ENCODE peak calls at places on chromosomes 7 and 10, in seven cellular contexts. One of them, this sample, is unnamed.

GRCh38 chr7:38020134-38020533 is 99.7 kb downstream of the EPDR1 start:
- DNase-seq in prostate gland: no peak
- DNase-seq in lower lobe of right lung: no peak
- DNase-seq in cardiac fibroblast: peak; percentile 10
- DNase-seq in A549: no peak
- DNase-seq in AG09309: peak; percentile 39
- DNase-seq in AG10803: no peak
- DNase-seq in this sample: no peak

GRCh38 chr7:138741453-138741735 is 40.2 kb upstream of the SVOPL start:
- DNase-seq in AG10803: no peak
- DNase-seq in cardiac fibroblast: no peak
- DNase-seq in lower lobe of right lung: no peak
- DNase-seq in A549: no peak
- DNase-seq in prostate gland: no peak
- DNase-seq in AG09309: no peak
- DNase-seq in this sample: no peak

GRCh38 chr10:72425133-72425532 is 70.4 kb upstream of the DNAJB12 start:
- DNase-seq in cardiac fibroblast: no peak
- DNase-seq in AG10803: no peak
- DNase-seq in AG09309: no peak
- DNase-seq in A549: no peak
- DNase-seq in prostate gland: no peak
- DNase-seq in lower lobe of right lung: no peak
- DNase-seq in this sample: no peak

GRCh38 chr10:8591619-8592018 is 537.1 kb downstream of the GATA3 start:
- DNase-seq in AG09309: no peak
- DNase-seq in A549: no peak
- DNase-seq in lower lobe of right lung: no peak
- DNase-seq in prostate gland: no peak
- DNase-seq in AG10803: no peak
- DNase-seq in cardiac fibroblast: no peak
- DNase-seq in this sample: no peak

GRCh38 chr10:122475581-122475980 is 14.2 kb downstream of the HTRA1 start:
- DNase-seq in prostate gland: no peak
- DNase-seq in cardiac fibroblast: no peak
- DNase-seq in lower lobe of right lung: no peak
- DNase-seq in A549: no peak
- DNase-seq in AG09309: no peak
- DNase-seq in AG10803: peak; percentile 46
- DNase-seq in this sample: no peak

GRCh38 chr7:73829921-73830617 is 727 bp upstream of the CLDN4 start:
- DNase-seq in cardiac fibroblast: no peak
- DNase-seq in lower lobe of right lung: no peak
- DNase-seq in AG10803: no peak
- DNase-seq in A549: no peak
- DNase-seq in prostate gland: peak; percentile 44
- DNase-seq in AG09309: no peak
- DNase-seq in this sample: no peak

GRCh38 chr7:27602766-27603165 is 59.9 kb downstream of the HIBADH start:
- DNase-seq in AG10803: no peak
- DNase-seq in A549: no peak
- DNase-seq in lower lobe of right lung: no peak
- DNase-seq in AG09309: no peak
- DNase-seq in cardiac fibroblast: no peak
- DNase-seq in prostate gland: no peak
- DNase-seq in this sample: no peak

GRCh38 chr10:4136121-4136520 is 351.1 kb upstream of the KLF6 start:
- DNase-seq in lower lobe of right lung: no peak
- DNase-seq in cardiac fibroblast: no peak
- DNase-seq in A549: no peak
- DNase-seq in AG09309: no peak
- DNase-seq in prostate gland: no peak
- DNase-seq in AG10803: peak; percentile 4
- DNase-seq in this sample: peak; percentile 61

GRCh38 chr10:72625276-72625607 is 637 bp downstream of the MICU1 start:
- DNase-seq in prostate gland: no peak
- DNase-seq in A549: no peak
- DNase-seq in cardiac fibroblast: no peak
- DNase-seq in AG09309: no peak
- DNase-seq in lower lobe of right lung: no peak
- DNase-seq in AG10803: no peak
- DNase-seq in this sample: no peak

GRCh38 chr10:80473692-80474596 is 19.8 kb downstream of the TSPAN14 start:
- DNase-seq in AG10803: no peak
- DNase-seq in lower lobe of right lung: no peak
- DNase-seq in AG09309: no peak
- DNase-seq in prostate gland: no peak
- DNase-seq in cardiac fibroblast: peak; percentile 49
- DNase-seq in A549: no peak
- DNase-seq in this sample: no peak

GRCh38 chr7:101956130-101956529 is 138.7 kb downstream of the CUX1 start:
- DNase-seq in AG09309: no peak
- DNase-seq in AG10803: no peak
- DNase-seq in prostate gland: no peak
- DNase-seq in cardiac fibroblast: no peak
- DNase-seq in lower lobe of right lung: no peak
- DNase-seq in A549: no peak
- DNase-seq in this sample: no peak

GRCh38 chr10:45424668-45425404 is 50.8 kb downstream of the ALOX5 start:
- DNase-seq in AG10803: no peak
- DNase-seq in lower lobe of right lung: no peak
- DNase-seq in AG09309: no peak
- DNase-seq in prostate gland: no peak
- DNase-seq in cardiac fibroblast: no peak
- DNase-seq in A549: no peak
- DNase-seq in this sample: no peak

GRCh38 chr7:158904599-158904998 is 48.2 kb downstream of the DYNC2I1 start:
- DNase-seq in AG10803: no peak
- DNase-seq in cardiac fibroblast: no peak
- DNase-seq in AG09309: no peak
- DNase-seq in A549: no peak
- DNase-seq in lower lobe of right lung: no peak
- DNase-seq in prostate gland: no peak
- DNase-seq in this sample: no peak

GRCh38 chr7:50449881-50450690 is at the start of gene FIGNL1:
- DNase-seq in AG09309: no peak
- DNase-seq in cardiac fibroblast: peak; percentile 68
- DNase-seq in prostate gland: peak; percentile 44
- DNase-seq in lower lobe of right lung: peak; percentile 90
- DNase-seq in A549: peak; percentile 65
- DNase-seq in AG10803: peak; percentile 69
- DNase-seq in this sample: peak; percentile 68

GRCh38 chr10:75097666-75098285 is 13.7 kb upstream of the SAMD8 start:
- DNase-seq in prostate gland: no peak
- DNase-seq in AG09309: no peak
- DNase-seq in A549: no peak
- DNase-seq in lower lobe of right lung: no peak
- DNase-seq in cardiac fibroblast: peak; percentile 19
- DNase-seq in AG10803: peak; percentile 44
- DNase-seq in this sample: no peak

GRCh38 chr10:110376021-110376773 is 71.5 kb upstream of the SMNDC1 start:
- DNase-seq in lower lobe of right lung: peak; percentile 53
- DNase-seq in cardiac fibroblast: no peak
- DNase-seq in AG10803: no peak
- DNase-seq in A549: no peak
- DNase-seq in AG09309: no peak
- DNase-seq in prostate gland: no peak
- DNase-seq in this sample: no peak

GRCh38 chr7:50391386-50391785 is 58.8 kb downstream of the FIGNL1 start:
- DNase-seq in prostate gland: no peak
- DNase-seq in AG09309: no peak
- DNase-seq in cardiac fibroblast: no peak
- DNase-seq in AG10803: no peak
- DNase-seq in A549: no peak
- DNase-seq in lower lobe of right lung: no peak
- DNase-seq in this sample: no peak

GRCh38 chr7:73703985-73704639 is 15.4 kb downstream of the STX1A start:
- DNase-seq in AG10803: no peak
- DNase-seq in lower lobe of right lung: peak; percentile 65
- DNase-seq in AG09309: no peak
- DNase-seq in cardiac fibroblast: peak; percentile 64
- DNase-seq in A549: peak; percentile 74
- DNase-seq in prostate gland: no peak
- DNase-seq in this sample: no peak

GRCh38 chr10:100873081-100873824 is 39.5 kb upstream of the SLF2 start:
- DNase-seq in AG10803: no peak
- DNase-seq in A549: no peak
- DNase-seq in prostate gland: no peak
- DNase-seq in lower lobe of right lung: no peak
- DNase-seq in AG09309: no peak
- DNase-seq in cardiac fibroblast: no peak
- DNase-seq in this sample: no peak

GRCh38 chr10:100874702-100875483 is 37.9 kb upstream of the SLF2 start:
- DNase-seq in prostate gland: no peak
- DNase-seq in AG09309: no peak
- DNase-seq in A549: no peak
- DNase-seq in AG10803: no peak
- DNase-seq in cardiac fibroblast: no peak
- DNase-seq in lower lobe of right lung: no peak
- DNase-seq in this sample: no peak

GRCh38 chr10:100869399-100869798 is 43.4 kb upstream of the SLF2 start:
- DNase-seq in A549: no peak
- DNase-seq in AG09309: no peak
- DNase-seq in AG10803: no peak
- DNase-seq in prostate gland: no peak
- DNase-seq in cardiac fibroblast: no peak
- DNase-seq in lower lobe of right lung: no peak
- DNase-seq in this sample: no peak

GRCh38 chr10:100873825-100874326 is 38.9 kb upstream of the SLF2 start:
- DNase-seq in prostate gland: no peak
- DNase-seq in cardiac fibroblast: no peak
- DNase-seq in AG10803: no peak
- DNase-seq in AG09309: no peak
- DNase-seq in A549: no peak
- DNase-seq in lower lobe of right lung: no peak
- DNase-seq in this sample: no peak

GRCh38 chr10:100872034-100872791 is 40.5 kb upstream of the SLF2 start:
- DNase-seq in AG09309: no peak
- DNase-seq in lower lobe of right lung: no peak
- DNase-seq in A549: peak; percentile 92
- DNase-seq in prostate gland: no peak
- DNase-seq in cardiac fibroblast: peak; percentile 50
- DNase-seq in AG10803: no peak
- DNase-seq in this sample: no peak
- TF ChIP-seq CTCF in AG09309: peak; percentile 69
- TF ChIP-seq CTCF in lower lobe of right lung: peak; percentile 33
- TF ChIP-seq CTCF in A549: peak; percentile 75
- TF ChIP-seq CTCF in prostate gland: peak; percentile 25
- TF ChIP-seq CTCF in cardiac fibroblast: peak; percentile 63
- TF ChIP-seq CTCF in AG10803: peak; percentile 53
- TF ChIP-seq CTCF in this sample: peak; percentile 73

DNA sequence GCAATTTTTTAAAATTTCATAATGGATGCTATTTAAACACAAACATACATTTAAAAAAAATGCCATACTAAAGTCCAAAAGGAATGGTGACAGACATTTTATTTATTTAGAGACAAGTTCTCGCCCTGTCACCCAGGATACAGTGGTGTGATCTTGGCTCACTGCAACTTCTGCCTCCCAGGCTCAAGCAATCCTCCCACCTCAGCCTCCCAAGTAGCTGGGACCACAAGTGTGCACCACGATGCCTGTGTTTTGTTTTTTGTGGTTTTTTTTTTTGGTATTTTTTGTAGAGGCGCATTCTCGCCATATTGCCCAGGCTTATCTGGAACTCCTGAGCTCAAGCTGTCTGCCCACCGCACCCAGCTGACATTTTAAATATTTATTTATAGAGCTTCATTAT is 703.4 kb downstream of the AUTS2 start:
- DNase-seq in cardiac fibroblast: no peak
- DNase-seq in prostate gland: no peak
- DNase-seq in lower lobe of right lung: no peak
- DNase-seq in A549: no peak
- DNase-seq in AG09309: no peak
- DNase-seq in AG10803: no peak
- DNase-seq in this sample: no peak
- H3K4me3 ChIP-seq in cardiac fibroblast: no peak overlapping the region
- H3K4me3 ChIP-seq in prostate gland: no peak overlapping the region
- H3K4me3 ChIP-seq in lower lobe of right lung: no peak overlapping the region
- H3K4me3 ChIP-seq in A549: no peak overlapping the region
- H3K4me3 ChIP-seq in AG09309: no peak overlapping the region
- H3K4me3 ChIP-seq in AG10803: no peak overlapping the region
- H3K4me3 ChIP-seq in this sample: no peak overlapping the region

DNA sequence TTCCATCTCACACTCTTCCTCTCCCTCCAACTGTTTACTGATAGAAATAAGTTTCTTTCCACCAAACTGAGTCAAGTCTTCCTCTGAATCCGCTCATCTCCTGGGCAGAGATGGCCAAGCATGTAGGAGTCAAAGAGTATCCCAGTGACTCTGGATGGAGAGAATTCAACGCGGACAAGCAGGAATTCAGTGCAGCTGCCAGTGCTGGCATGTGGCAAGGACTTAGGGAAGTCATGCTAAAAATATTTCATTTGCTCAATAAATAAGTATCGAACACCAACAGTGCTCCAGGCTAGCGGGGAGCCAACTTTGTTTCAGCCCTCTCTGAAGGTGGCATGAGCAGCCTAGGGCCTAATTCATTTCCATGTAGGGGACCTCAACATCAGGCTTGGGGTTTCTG is 351.6 kb upstream of the ZMIZ1 start:
- DNase-seq in cardiac fibroblast: peak; percentile 22
- DNase-seq in lower lobe of right lung: no peak
- DNase-seq in AG10803: peak; percentile 94
- DNase-seq in AG09309: peak; percentile 66
- DNase-seq in prostate gland: no peak
- DNase-seq in A549: no peak
- DNase-seq in this sample: no peak
- TF ChIP-seq CTCF in cardiac fibroblast: no peak
- TF ChIP-seq CTCF in lower lobe of right lung: no peak
- TF ChIP-seq CTCF in AG10803: no peak
- TF ChIP-seq CTCF in AG09309: no peak
- TF ChIP-seq CTCF in prostate gland: no peak
- TF ChIP-seq CTCF in A549: no peak
- TF ChIP-seq CTCF in this sample: no peak

DNA sequence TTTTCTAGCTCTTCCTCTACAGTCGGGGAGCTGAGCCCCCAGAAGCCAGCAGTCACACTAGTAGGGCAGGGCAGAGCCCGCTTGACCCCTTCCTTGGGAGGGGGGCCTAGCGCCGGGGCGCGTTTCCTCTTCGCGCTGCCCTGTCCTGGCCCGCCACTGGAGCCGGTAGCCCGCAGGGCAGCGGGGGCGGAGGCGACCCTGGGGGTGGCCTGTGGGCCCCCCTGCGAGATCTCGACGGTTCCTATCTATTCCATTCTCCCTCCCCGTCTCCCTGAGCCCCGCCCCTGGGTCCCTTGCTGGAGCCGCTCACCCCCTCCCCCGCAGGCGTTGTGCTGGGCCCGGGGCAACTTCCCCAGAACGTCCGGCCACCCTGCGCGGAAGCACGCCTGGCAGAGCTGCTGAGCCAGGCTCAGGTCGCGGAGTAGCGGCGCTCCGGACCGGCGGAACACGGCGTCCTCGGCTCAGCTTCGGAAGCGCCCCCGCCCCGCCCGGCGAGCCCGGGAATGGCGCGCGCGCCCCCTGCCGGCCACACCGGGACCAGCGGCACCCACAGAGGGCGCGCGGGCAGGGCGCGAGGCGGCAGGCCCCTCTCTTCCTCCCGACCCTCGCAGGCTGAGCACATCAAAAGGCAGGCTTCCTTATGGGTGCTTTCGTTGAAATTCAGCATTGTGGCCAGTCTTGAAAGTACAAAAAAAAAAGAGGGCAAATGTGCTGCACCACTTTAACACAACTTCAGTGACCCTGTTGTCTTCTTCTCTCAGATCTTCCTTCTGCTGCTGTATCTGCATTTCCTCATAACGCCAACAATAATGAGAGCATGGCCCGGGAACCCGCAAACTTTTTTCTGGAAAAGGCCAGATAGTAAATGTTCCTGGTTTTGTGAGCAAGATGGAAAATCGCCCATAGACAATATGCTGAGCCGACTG is 327.6 kb downstream of the TNS3 start:
- DNase-seq in prostate gland: peak; percentile 67
- DNase-seq in A549: peak; percentile 74
- DNase-seq in AG10803: peak; percentile 60
- DNase-seq in lower lobe of right lung: peak; percentile 90
- DNase-seq in cardiac fibroblast: peak; percentile 56
- DNase-seq in AG09309: no peak
- DNase-seq in this sample: no peak
- H3K4me3 ChIP-seq in prostate gland: peak overlapping the region; percentile 42
- H3K4me3 ChIP-seq in A549: peak overlapping the region; percentile 61
- H3K4me3 ChIP-seq in AG10803: peak overlapping the region; percentile 66
- H3K4me3 ChIP-seq in lower lobe of right lung: peak overlapping the region; percentile 65
- H3K4me3 ChIP-seq in cardiac fibroblast: peak overlapping the region; percentile 55
- H3K4me3 ChIP-seq in AG09309: peak overlapping the region; percentile 60
- H3K4me3 ChIP-seq in this sample: no peak overlapping the region

This sample was measured in GM12864.